ENCODE peak calls at places on chromosomes 5 and 9, in seven cellular contexts. B, K, T, O, Z, I and Y are unnamed samples.
A peak's percentile ranks its signal among the peaks of the same experiment; 100 is the strongest.

GRCh38 chr5:154163327-154163997 is 27.1 kb upstream of the GALNT10 start:
- DNase-seq in Z (no peak), T (no peak), O (no peak), B (no peak), I (no peak), K (no peak), Y (no peak)

GRCh38 chr9:77475641-77476473 is 172.3 kb downstream of the GNA14 start:
- DNase-seq in I (peak; percentile 70), K (no peak), O (no peak), Z (peak; percentile 57), B (no peak), T (peak; percentile 71), Y (peak; percentile 66)

GRCh38 chr5:96219580-96220281 is 213.3 kb downstream of the PCSK1 start:
- DNase-seq in I (peak; percentile 51), O (no peak), Z (no peak), K (peak; percentile 90), T (peak; percentile 80), B (no peak), Y (peak; percentile 81)

GRCh38 chr9:95433096-95433852 is 83.5 kb downstream of the PTCH1 start:
- DNase-seq in T (no peak), O (no peak), B (no peak), K (no peak), Z (no peak), I (peak; percentile 42), Y (peak; percentile 12)

GRCh38 chr5:41527201-41527779 is 16.9 kb upstream of the PLCXD3 start:
- DNase-seq in O (no peak), Z (no peak), K (peak; percentile 93), I (peak; percentile 99), B (no peak), T (peak; percentile 96), Y (peak; percentile 83)

GRCh38 chr9:15736569-15736968 is 183.7 kb downstream of the CCDC171 start:
- DNase-seq in Z (no peak), O (no peak), B (no peak), I (no peak), K (no peak), T (no peak), Y (no peak)

GRCh38 chr5:14574891-14575496 is 6.6 kb upstream of the OTULINL start:
- DNase-seq in T (no peak), Z (no peak), B (no peak), I (no peak), K (peak; percentile 53), O (no peak), Y (no peak)

GRCh38 chr5:959581-960531 is 48.7 kb upstream of the NKD2 start:
- DNase-seq in I (no peak), T (no peak), K (no peak), Z (no peak), B (no peak), O (no peak), Y (no peak)

GRCh38 chr5:31954091-31954490 is 220.0 kb downstream of the GOLPH3 start:
- DNase-seq in I (no peak), T (peak; percentile 29), Z (no peak), B (no peak), O (no peak), K (no peak), Y (no peak)

GRCh38 chr9:135241381-135242380 is 154.2 kb downstream of the OLFM1 start:
- DNase-seq in Z (no peak), B (no peak), O (no peak), I (no peak), K (no peak), T (no peak), Y (no peak)

GRCh38 chr5:108858959-108859358 is 111.3 kb downstream of the FER start:
- DNase-seq in T (no peak), K (peak; percentile 50), O (no peak), I (peak; percentile 61), Z (no peak), B (no peak), Y (peak; percentile 62)

GRCh38 chr5:115549154-115549553 is 4.6 kb upstream of the FEM1C start:
- DNase-seq in I (no peak), Z (no peak), T (peak; percentile 53), B (no peak), K (no peak), O (no peak), Y (no peak)

GRCh38 chr9:8895498-8896224 is 1096.1 kb upstream of the DMAC1 start:
- DNase-seq in O (no peak), I (peak; percentile 71), B (no peak), K (peak; percentile 52), Z (peak; percentile 1), T (no peak), Y (peak; percentile 29)

GRCh38 chr9:110638381-110638954 is 30.1 kb upstream of the MUSK start:
- DNase-seq in B (no peak), K (peak; percentile 39), I (peak; percentile 63), Z (no peak), O (no peak), T (peak; percentile 53), Y (peak; percentile 44)

GRCh38 chr9:93875330-93875729 is 79.8 kb downstream of the BARX1 start:
- DNase-seq in K (no peak), O (no peak), I (no peak), Z (no peak), T (no peak), B (no peak), Y (no peak)

GRCh38 chr5:164433471-164433870 is 928.1 kb downstream of the MAT2B start:
- DNase-seq in T (no peak), I (peak; percentile 7), Z (no peak), K (no peak), B (no peak), O (no peak), Y (peak; percentile 26)

GRCh38 chr5:10445352-10445751 is 3.7 kb downstream of the ROPN1L start:
- DNase-seq in T (no peak), B (no peak), I (no peak), K (no peak), O (no peak), Z (no peak), Y (no peak)

GRCh38 chr9:113646946-113647914 is 183.7 kb downstream of the RGS3 start:
- DNase-seq in O (no peak), K (no peak), I (no peak), B (no peak), Z (no peak), T (no peak), Y (no peak)

GRCh38 chr5:166845044-166845443 is 1446.4 kb upstream of the WWC1 start:
- DNase-seq in Z (no peak), O (no peak), I (peak; percentile 34), B (no peak), T (no peak), K (peak; percentile 30), Y (peak; percentile 27)

GRCh38 chr5:14016549-14016948 is 72.1 kb upstream of the DNAH5 start:
- DNase-seq in O (no peak), B (no peak), Z (no peak), K (no peak), T (no peak), I (no peak), Y (no peak)